ENCODE peak calls at places on chromosome 22, in eight cellular contexts. L is stimulated activated CD4-positive, alpha-beta T cell treated with anti-CD3 and anti-CD28 coated beads, TNF-alpha, amount 100 ng/mL, for 48 hours; B is epithelial cell of esophagus; M is T47D; R is T-helper 1 cell; C is CD8-positive, alpha-beta memory T cell; Z is HT-29; D is AML-193. X is an unnamed sample.

GRCh38 chr22:20218320-20218872 is 49.7 kb downstream of the RTN4R start:
- DNase-seq in L (no peak), B (no peak), M (no peak), R (no peak), C (no peak), Z (no peak), D (no peak), X (no peak)

GRCh38 chr22:46027219-46028068 is 50.5 kb upstream of the WNT7B start:
- DNase-seq in L (no peak), B (no peak), M (peak), R (no peak), C (no peak), Z (peak), D (no peak), X (no peak)

GRCh38 chr22:36325163-36326031 is 62.4 kb downstream of the MYH9 start:
- DNase-seq in L (no peak), B (peak), M (no peak), R (no peak), C (no peak), Z (no peak), D (no peak), X (no peak)

GRCh38 chr22:43882122-43882767 is 9.6 kb downstream of the PNPLA5 start:
- DNase-seq in L (no peak), B (no peak), M (no peak), R (no peak), C (no peak), Z (no peak), D (no peak), X (no peak)

GRCh38 chr22:30602049-30602448 is 4.9 kb upstream of the TCN2 start:
- DNase-seq in L (no peak), B (peak), M (peak), R (no peak), C (no peak), Z (peak), D (peak), X (no peak)

GRCh38 chr22:30877662-30878515 is 90.7 kb downstream of the MORC2 start:
- DNase-seq in L (no peak), B (no peak), M (no peak), R (no peak), C (no peak), Z (no peak), D (no peak), X (no peak)

GRCh38 chr22:45317551-45318167 is 7.9 kb downstream of the FAM118A start:
- DNase-seq in L (no peak), B (peak), M (peak), R (peak), C (no peak), Z (no peak), D (no peak), X (no peak)

GRCh38 chr22:17842386-17842785 is 68.1 kb upstream of the BID start:
- DNase-seq in L (no peak), B (no peak), M (no peak), R (peak), C (peak), Z (no peak), D (no peak), X (peak)

GRCh38 chr22:38034884-38035529 is 22.2 kb upstream of the PICK1 start:
- DNase-seq in L (no peak), B (no peak), M (no peak), R (no peak), C (no peak), Z (no peak), D (no peak), X (no peak)

GRCh38 chr22:47281126-47282106 is 519.0 kb downstream of the TBC1D22A start:
- DNase-seq in L (no peak), B (no peak), M (no peak), R (no peak), C (no peak), Z (no peak), D (no peak), X (no peak)

GRCh38 chr22:30210235-30210831 is 36.2 kb downstream of the LIF start:
- DNase-seq in L (no peak), B (peak), M (peak), R (no peak), C (no peak), Z (peak), D (no peak), X (no peak)

GRCh38 chr22:46355369-46355995 is 20.0 kb downstream of the TRMU start:
- DNase-seq in L (peak), B (peak), M (peak), R (peak), C (peak), Z (peak), D (peak), X (peak)

GRCh38 chr22:49491221-49491635 is 336.4 kb downstream of the BRD1 start:
- DNase-seq in L (no peak), B (no peak), M (no peak), R (no peak), C (no peak), Z (no peak), D (no peak), X (no peak)

GRCh38 chr22:37745548-37746365 is 48.9 kb downstream of the TRIOBP start:
- DNase-seq in L (peak), B (peak), M (peak), R (peak), C (peak), Z (peak), D (peak), X (peak)

GRCh38 chr22:42855211-42855610 is 1.9 kb downstream of the ARFGAP3 start:
- DNase-seq in L (no peak), B (no peak), M (no peak), R (no peak), C (no peak), Z (no peak), D (no peak), X (no peak)

GRCh38 chr22:23269441-23270211 is 89.3 kb downstream of the BCR start:
- DNase-seq in L (no peak), B (no peak), M (no peak), R (no peak), C (no peak), Z (no peak), D (no peak), X (no peak)

GRCh38 chr22:29330753-29331152 is 15.3 kb upstream of the RASL10A start:
- DNase-seq in L (no peak), B (no peak), M (no peak), R (no peak), C (no peak), Z (no peak), D (no peak), X (no peak)

GRCh38 chr22:17791196-17791595 is 16.9 kb upstream of the BID start:
- DNase-seq in L (no peak), B (no peak), M (no peak), R (no peak), C (no peak), Z (no peak), D (no peak), X (no peak)

GRCh38 chr22:49956914-49957825 is 3.4 kb upstream of the PIM3 start:
- DNase-seq in L (no peak), B (no peak), M (no peak), R (no peak), C (no peak), Z (no peak), D (no peak), X (no peak)

GRCh38 chr22:35984183-35984710 is 44.4 kb downstream of the RBFOX2 start:
- DNase-seq in L (no peak), B (no peak), M (no peak), R (no peak), C (no peak), Z (no peak), D (no peak), X (no peak)

X was measured in GM18507.